ENCODE peak calls at places on chromosomes 6 and 20, in eight cellular contexts. S is ovary; C is astrocyte; P is effector memory CD4-positive, alpha-beta T cell; G is naive thymus-derived CD4-positive, alpha-beta T cell; M is aorta; F is coronary artery; A is A549. I is an unnamed sample.

GRCh38 chr6:37826188-37826587 is 6.7 kb downstream of the ZFAND3 start:
- DNase-seq in S (no peak), C (no peak), P (no peak), G (no peak), M (no peak), F (no peak), A (no peak), I (no peak)

GRCh38 chr6:41036188-41036587 is 2.8 kb downstream of the UNC5CL start:
- DNase-seq in S (no peak), C (peak), P (no peak), G (no peak), M (no peak), F (no peak), A (no peak), I (no peak)

GRCh38 chr6:35025241-35026188 is 115.6 kb downstream of the TCP11 start:
- DNase-seq in S (no peak), C (no peak), P (no peak), G (no peak), M (no peak), F (no peak), A (no peak), I (no peak)

GRCh38 chr20:32474717-32474966 is 110.5 kb downstream of the NOL4L start:
- DNase-seq in S (no peak), C (no peak), P (no peak), G (no peak), M (no peak), F (no peak), A (no peak), I (peak)

GRCh38 chr6:170367241-170367640 is 60.7 kb downstream of the FAM120B start:
- DNase-seq in S (no peak), C (no peak), P (no peak), G (no peak), M (no peak), F (no peak), A (no peak), I (no peak)

GRCh38 chr6:11424395-11425050 is 113.0 kb upstream of the TMEM170B start:
- DNase-seq in S (no peak), C (no peak), P (no peak), G (no peak), M (no peak), F (no peak), A (no peak), I (no peak)

GRCh38 chr20:56359212-56360132 is 698 bp downstream of the FAM210B start:
- DNase-seq in S (peak), C (peak), P (no peak), G (peak), M (peak), F (peak), A (peak), I (peak)

GRCh38 chr6:133889557-133890301 is 816 bp downstream of the TCF21 start:
- DNase-seq in S (peak), C (no peak), P (no peak), G (no peak), M (no peak), F (peak), A (no peak), I (peak)

GRCh38 chr6:116633685-116634084 is 17.4 kb downstream of the RSPH4A start:
- DNase-seq in S (no peak), C (no peak), P (no peak), G (no peak), M (no peak), F (no peak), A (peak), I (no peak)

GRCh38 chr20:61958773-61959172 is 106.9 kb downstream of the TAF4 start:
- DNase-seq in S (no peak), C (no peak), P (no peak), G (no peak), M (peak), F (no peak), A (no peak), I (peak)

GRCh38 chr6:169863149-169863525 is 111.7 kb downstream of the ERMARD start:
- DNase-seq in S (no peak), C (no peak), P (no peak), G (no peak), M (no peak), F (peak), A (no peak), I (peak)

GRCh38 chr6:70651326-70651905 is 16.3 kb upstream of the SMAP1 start:
- DNase-seq in S (no peak), C (no peak), P (peak), G (peak), M (no peak), F (no peak), A (no peak), I (no peak)

GRCh38 chr6:44052419-44053011 is 74.7 kb downstream of the MRPL14 start:
- DNase-seq in S (no peak), C (peak), P (no peak), G (no peak), M (no peak), F (no peak), A (peak), I (no peak)

GRCh38 chr20:57710841-57711240 is 1.0 kb upstream of the PMEPA1 start:
- DNase-seq in S (no peak), C (no peak), P (no peak), G (no peak), M (no peak), F (no peak), A (no peak), I (no peak)

GRCh38 chr20:25125636-25126035 is 43.7 kb upstream of the VSX1 start:
- DNase-seq in S (no peak), C (no peak), P (no peak), G (no peak), M (no peak), F (no peak), A (no peak), I (no peak)

DNA sequence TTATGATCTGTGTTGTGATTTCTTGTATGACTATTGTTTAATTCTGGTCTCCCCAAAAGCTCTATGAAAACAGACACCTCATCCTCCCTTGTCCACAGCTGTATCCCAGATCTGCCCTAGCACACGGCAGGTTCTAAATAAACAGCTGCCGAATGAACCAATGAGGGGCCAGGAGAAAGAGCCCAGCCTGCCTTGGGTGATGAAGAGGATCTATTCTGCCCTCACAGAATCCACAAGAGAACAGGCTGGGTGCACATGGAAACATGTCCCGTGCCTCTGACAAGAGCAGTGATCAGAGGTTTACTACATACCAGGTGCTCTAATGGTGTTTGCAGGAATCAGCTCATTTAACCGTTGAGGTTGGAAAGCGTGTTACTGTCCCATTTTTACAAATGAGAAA is 15.6 kb upstream of the TLDC2 start:
- DNase-seq in S (no peak), C (no peak), P (no peak), G (no peak), M (no peak), F (no peak), A (no peak), I (no peak)
- H3K27ac ChIP-seq in S (no peak), C (no peak), P (no peak), G (no peak), M (no peak), F (peak), A (no peak), I (peak)

GRCh38 chr6:140486468-140487361 is 1112.3 kb upstream of the CITED2 start:
- DNase-seq in S (no peak), C (peak), P (no peak), G (no peak), M (no peak), F (no peak), A (no peak), I (no peak)
- H3K27ac ChIP-seq in S (no peak), C (peak), P (no peak), G (no peak), M (no peak), F (no peak), A (peak), I (no peak)

GRCh38 chr6:82458705-82459104 is 95.1 kb downstream of the TPBG start:
- DNase-seq in S (no peak), C (no peak), P (no peak), G (no peak), M (no peak), F (no peak), A (no peak), I (no peak)
- H3K27ac ChIP-seq in S (no peak), C (no peak), P (no peak), G (no peak), M (no peak), F (no peak), A (no peak), I (no peak)

GRCh38 chr20:64176548-64177419 is 12.5 kb downstream of the MYT1 start:
- DNase-seq in S (no peak), C (no peak), P (no peak), G (no peak), M (no peak), F (no peak), A (no peak), I (no peak)
- H3K27ac ChIP-seq in S (no peak), C (no peak), P (no peak), G (no peak), M (no peak), F (no peak), A (no peak), I (no peak)

I was measured in heart left ventricle.